ENCODE peak calls at places on chromosomes 7 and 10, in five cellular contexts. W, R, Q, I and S are unnamed samples.

GRCh38 chr10:17802966-17803365 is 6.2 kb upstream of the MRC1 start:
- DNase-seq in W (no peak), R (no peak), Q (no peak), I (no peak), S (no peak)

GRCh38 chr7:43568529-43568928 is 14.4 kb upstream of the STK17A start:
- DNase-seq in W (no peak), R (no peak), Q (no peak), I (no peak), S (no peak)

GRCh38 chr7:12722720-12723241 is 35.3 kb downstream of the ARL4A start:
- DNase-seq in W (no peak), R (no peak), Q (no peak), I (no peak), S (no peak)

GRCh38 chr10:116120688-116121087 is 152.3 kb downstream of the GFRA1 start:
- DNase-seq in W (no peak), R (peak; percentile 46), Q (no peak), I (no peak), S (no peak)

GRCh38 chr7:23477170-23477525 is 6.9 kb upstream of the IGF2BP3 start:
- DNase-seq in W (no peak), R (no peak), Q (no peak), I (no peak), S (no peak)

GRCh38 chr10:62585211-62585758 is 211.1 kb downstream of the ZNF365 start:
- DNase-seq in W (no peak), R (no peak), Q (no peak), I (no peak), S (no peak)

GRCh38 chr10:114043532-114044250 is at the start of gene ADRB1:
- DNase-seq in W (peak; percentile 77), R (peak; percentile 92), Q (peak; percentile 94), I (peak; percentile 93), S (peak; percentile 83)

GRCh38 chr7:69633122-69633892 is 35.0 kb downstream of the AUTS2 start:
- DNase-seq in W (no peak), R (no peak), Q (no peak), I (no peak), S (no peak)

GRCh38 chr7:122198581-122198980 is 54.5 kb upstream of the AASS start:
- DNase-seq in W (no peak), R (no peak), Q (no peak), I (no peak), S (no peak)

GRCh38 chr7:65448824-65449504 is 75.3 kb downstream of the ZNF92 start:
- DNase-seq in W (no peak), R (no peak), Q (no peak), I (no peak), S (no peak)

GRCh38 chr7:64300641-64301405 is 12.9 kb upstream of the ZNF736 start:
- DNase-seq in W (no peak), R (no peak), Q (no peak), I (no peak), S (no peak)

GRCh38 chr7:51251292-51251691 is 65.3 kb downstream of the COBL start:
- DNase-seq in W (no peak), R (no peak), Q (no peak), I (no peak), S (no peak)

GRCh38 chr7:123580406-123581161 is 21.0 kb upstream of the ASB15 start:
- DNase-seq in W (no peak), R (peak; percentile 66), Q (no peak), I (no peak), S (no peak)

GRCh38 chr10:92914478-92915066 is 66.3 kb downstream of the EXOC6 start:
- DNase-seq in W (peak; percentile 12), R (peak; percentile 89), Q (no peak), I (no peak), S (no peak)

GRCh38 chr10:96287392-96288105 is 16.2 kb upstream of the BLNK start:
- DNase-seq in W (no peak), R (peak; percentile 18), Q (no peak), I (no peak), S (no peak)

GRCh38 chr7:158975526-158976467 is 119.4 kb downstream of the DYNC2I1 start:
- DNase-seq in W (no peak), R (peak; percentile 40), Q (no peak), I (no peak), S (no peak)

GRCh38 chr7:90495241-90495640 is 25.8 kb downstream of the PTTG1IP2 start:
- DNase-seq in W (no peak), R (no peak), Q (no peak), I (no peak), S (no peak)

GRCh38 chr10:8444630-8445029 is 390.1 kb downstream of the GATA3 start:
- DNase-seq in W (no peak), R (peak; percentile 64), Q (no peak), I (no peak), S (no peak)

GRCh38 chr10:74827045-74827441 is 643 bp downstream of the KAT6B start:
- DNase-seq in W (no peak), R (no peak), Q (no peak), I (no peak), S (no peak)

GRCh38 chr10:74825033-74825370 is 1.4 kb upstream of the KAT6B start:
- DNase-seq in W (peak; percentile 49), R (peak; percentile 52), Q (peak; percentile 75), I (peak; percentile 61), S (peak; percentile 78)

GRCh38 chr10:74826142-74827044 is at the start of gene KAT6B:
- DNase-seq in W (peak; percentile 100), R (peak; percentile 100), Q (peak; percentile 100), I (peak; percentile 100), S (peak; percentile 100)

GRCh38 chr10:74825371-74826141 is 844 bp upstream of the KAT6B start:
- DNase-seq in W (no peak), R (peak; percentile 82), Q (no peak), I (no peak), S (no peak)

DNA sequence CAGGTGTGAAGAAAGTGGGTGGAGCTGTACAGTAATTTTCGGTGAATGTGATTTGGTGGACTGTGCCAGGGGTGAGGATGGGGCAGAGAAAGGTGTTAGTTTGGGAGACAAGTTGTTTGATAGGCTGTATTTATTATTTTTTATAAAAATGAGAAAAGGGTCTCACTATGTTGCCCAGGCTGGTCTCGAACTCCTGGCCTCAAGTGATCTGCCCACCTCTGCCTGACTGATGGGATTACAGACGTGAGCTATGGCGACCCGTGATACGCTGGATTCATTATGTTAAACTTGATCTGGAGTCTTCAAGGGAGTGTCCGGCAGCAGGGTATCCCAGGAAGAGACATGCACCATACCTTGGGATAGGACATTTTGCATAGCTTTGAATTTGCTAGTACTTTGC is 1.3 kb downstream of the KAT6B start:
- DNase-seq in W (no peak), R (no peak), Q (no peak), I (no peak), S (no peak)
- H3K4me3 ChIP-seq in W (peak overlapping the region; percentile 82), R (peak overlapping the region; percentile 68), Q (peak overlapping the region; percentile 99), I (peak overlapping the region; percentile 97), S (peak overlapping the region; percentile 77)

DNA sequence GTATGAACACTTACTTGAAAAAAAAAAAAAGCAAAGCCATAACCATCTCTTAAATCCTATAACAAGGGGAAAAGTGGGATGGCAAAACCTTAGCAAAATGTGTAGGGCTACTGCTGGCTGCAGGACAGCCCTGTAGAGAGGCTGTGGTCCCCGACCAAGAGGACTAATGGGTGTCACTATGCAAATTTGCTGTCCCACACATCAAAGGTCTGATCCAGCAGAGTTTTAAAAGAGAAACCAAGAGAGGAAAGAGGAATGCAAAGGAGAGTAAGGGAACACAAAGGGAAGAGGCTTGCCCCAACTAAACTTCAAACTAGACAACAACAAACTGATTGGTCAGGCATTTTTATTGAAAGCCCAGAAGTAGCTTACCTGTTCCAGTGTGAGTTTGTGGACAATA is 3.1 kb upstream of the ZNRF2 start:
- DNase-seq in W (no peak), R (no peak), Q (no peak), I (no peak), S (no peak)
- H3K27ac ChIP-seq in W (no peak overlapping the region), R (no peak overlapping the region), Q (no peak overlapping the region), I (no peak overlapping the region), S (no peak overlapping the region)

GRCh38 chr7:2634265-2635145 is 2.7 kb downstream of the TTYH3 start:
- DNase-seq in W (no peak), R (no peak), Q (no peak), I (no peak), S (no peak)
- H3K4me3 ChIP-seq in W (peak overlapping the region; percentile 86), R (peak overlapping the region; percentile 96), Q (no peak overlapping the region), I (peak overlapping the region; percentile 91), S (peak overlapping the region; percentile 93)

DNA sequence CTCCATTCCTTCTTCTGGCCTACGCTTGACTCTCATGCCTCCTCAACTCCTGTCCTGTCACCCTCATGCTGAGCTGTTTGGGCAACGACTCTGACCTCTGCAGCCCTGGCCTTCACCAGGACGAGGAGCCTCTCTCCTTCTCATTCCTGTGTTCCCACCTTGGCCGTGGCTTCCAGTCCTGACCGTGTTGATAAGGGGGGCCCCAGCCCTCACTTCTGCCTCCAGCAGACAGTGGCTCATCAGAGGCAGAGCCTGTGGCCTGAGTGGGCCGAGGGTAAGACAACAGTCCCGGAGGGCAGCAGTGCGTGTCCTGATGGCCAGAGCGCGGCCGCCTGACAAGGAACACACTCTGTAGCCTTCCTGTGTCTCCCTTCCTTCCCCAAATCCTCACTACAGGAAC is 61.7 kb upstream of the UBE3C start:
- DNase-seq in W (no peak), R (no peak), Q (no peak), I (no peak), S (peak; percentile 68)
- H3K27ac ChIP-seq in W (no peak overlapping the region), R (no peak overlapping the region), Q (no peak overlapping the region), I (no peak overlapping the region), S (no peak overlapping the region)

GRCh38 chr10:12332572-12333381 is 16.6 kb upstream of the CAMK1D start:
- DNase-seq in W (no peak), R (no peak), Q (no peak), I (no peak), S (no peak)
- H3K4me3 ChIP-seq in W (no peak overlapping the region), R (no peak overlapping the region), Q (no peak overlapping the region), I (no peak overlapping the region), S (no peak overlapping the region)

GRCh38 chr7:101201695-101202602 is 1.1 kb upstream of the MOGAT3 start:
- DNase-seq in W (no peak), R (no peak), Q (no peak), I (no peak), S (no peak)
- H3K27ac ChIP-seq in W (no peak overlapping the region), R (no peak overlapping the region), Q (no peak overlapping the region), I (no peak overlapping the region), S (no peak overlapping the region)

GRCh38 chr7:95302976-95303375 is 21.4 kb downstream of the PON1 start:
- DNase-seq in W (no peak), R (no peak), Q (no peak), I (no peak), S (no peak)
- H3K4me3 ChIP-seq in W (no peak overlapping the region), R (no peak overlapping the region), Q (no peak overlapping the region), I (no peak overlapping the region), S (no peak overlapping the region)

DNA sequence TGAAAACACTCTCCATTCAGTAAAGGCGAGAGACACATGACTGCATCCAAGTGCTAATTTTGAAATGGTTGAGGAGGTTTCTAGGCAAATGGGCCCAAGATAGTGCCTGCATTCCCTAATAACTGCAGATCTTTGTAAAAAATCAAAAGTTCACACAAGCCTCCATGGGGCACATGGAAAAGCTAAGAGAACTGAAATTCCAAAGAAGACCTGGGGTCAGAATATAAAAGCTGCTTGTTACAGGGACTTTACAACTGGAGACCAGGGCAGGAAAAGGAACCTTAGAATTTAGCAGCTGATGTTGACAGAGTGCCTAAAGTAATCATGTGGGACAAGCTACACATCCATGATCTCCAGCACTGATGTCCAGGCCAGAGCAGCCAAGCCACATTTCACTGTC is 10.0 kb upstream of the ABI1 start:
- DNase-seq in W (no peak), R (no peak), Q (no peak), I (no peak), S (no peak)
- H3K27ac ChIP-seq in W (no peak overlapping the region), R (no peak overlapping the region), Q (no peak overlapping the region), I (no peak overlapping the region), S (no peak overlapping the region)